ENCODE peak calls at places on chromosome 19, in eight cellular contexts. Y, F, M, J, V, C, G and K are unnamed samples.

GRCh38 chr19:511101-511841 is 4.0 kb downstream of the TPGS1 start:
- DNase-seq in Y (peak), F (peak), M (no peak), J (peak), V (peak), C (peak), G (no peak), K (no peak)

GRCh38 chr19:7397687-7398086 is 49.0 kb downstream of the ARHGEF18 start:
- DNase-seq in Y (peak), F (no peak), M (peak), J (no peak), V (no peak), C (no peak), G (peak), K (peak)

GRCh38 chr19:50949792-50950320 is 3.0 kb downstream of the KLK5 start:
- DNase-seq in Y (no peak), F (no peak), M (no peak), J (no peak), V (no peak), C (no peak), G (no peak), K (no peak)

GRCh38 chr19:53868091-53868891 is 608 bp downstream of the MYADM start:
- DNase-seq in Y (peak), F (no peak), M (peak), J (peak), V (peak), C (no peak), G (peak), K (peak)

GRCh38 chr19:51294211-51294976 is 17.1 kb upstream of the IGLON5 start:
- DNase-seq in Y (no peak), F (no peak), M (no peak), J (no peak), V (peak), C (no peak), G (peak), K (no peak)

GRCh38 chr19:23887642-23888041 is 27.0 kb upstream of the ZNF726 start:
- DNase-seq in Y (no peak), F (no peak), M (no peak), J (peak), V (no peak), C (no peak), G (peak), K (no peak)

GRCh38 chr19:48061401-48062344 is 17.8 kb upstream of the CABP5 start:
- DNase-seq in Y (no peak), F (no peak), M (no peak), J (no peak), V (no peak), C (no peak), G (no peak), K (no peak)

GRCh38 chr19:55305491-55305890 is 19.6 kb downstream of the TMEM150B start:
- DNase-seq in Y (no peak), F (no peak), M (no peak), J (peak), V (peak), C (peak), G (peak), K (no peak)

GRCh38 chr19:3335431-3336350 is 30.7 kb upstream of the NFIC start:
- DNase-seq in Y (peak), F (no peak), M (peak), J (peak), V (no peak), C (no peak), G (peak), K (peak)

GRCh38 chr19:11069451-11070009 is 19.7 kb upstream of the LDLR start:
- DNase-seq in Y (no peak), F (no peak), M (no peak), J (no peak), V (peak), C (no peak), G (no peak), K (no peak)